ENCODE peak calls at places on chromosomes 13 and 19, in eight cellular contexts. X, I, P, H, A, J, W and F are unnamed samples.
A peak's percentile ranks its signal among the peaks of the same experiment; 100 is the strongest.

GRCh38 chr19:40348961-40349507 is 539 bp downstream of the PLD3 start:
- DNase-seq in J (peak; percentile 54), I (peak; percentile 65), X (no peak), H (no peak), P (no peak), W (no peak), A (no peak), F (no peak)

GRCh38 chr13:97256343-97256783 is 34.2 kb downstream of the MBNL2 start:
- DNase-seq in H (no peak), X (no peak), I (peak; percentile 76), W (no peak), J (peak; percentile 94), A (no peak), P (peak; percentile 97), F (peak; percentile 93)

GRCh38 chr19:12365094-12365371 is 450 bp downstream of the ZNF442 start:
- DNase-seq in P (no peak), I (peak; percentile 74), W (peak; percentile 35), J (peak; percentile 18), X (no peak), H (no peak), A (no peak), F (no peak)

GRCh38 chr19:13834308-13834790 is 39.1 kb downstream of the ZSWIM4 start:
- DNase-seq in P (no peak), W (no peak), A (no peak), J (peak; percentile 51), H (no peak), X (no peak), I (peak; percentile 64), F (no peak)

GRCh38 chr13:93700115-93700514 is 473.5 kb downstream of the GPC6 start:
- DNase-seq in P (no peak), W (no peak), H (no peak), A (no peak), X (no peak), J (peak; percentile 56), I (peak; percentile 8), F (no peak)

GRCh38 chr19:3804429-3804828 is 18.2 kb upstream of the MATK start:
- DNase-seq in W (no peak), I (no peak), A (no peak), H (no peak), P (no peak), J (no peak), X (no peak), F (no peak)

GRCh38 chr19:56637976-56638555 is 4.9 kb upstream of the SMIM17 start:
- DNase-seq in J (peak; percentile 77), W (peak; percentile 81), I (peak; percentile 78), A (no peak), P (peak; percentile 53), X (no peak), H (peak; percentile 89), F (peak; percentile 45)

GRCh38 chr13:26678796-26679195 is 81.8 kb downstream of the GPR12 start:
- DNase-seq in J (no peak), I (no peak), X (no peak), P (no peak), A (no peak), W (no peak), H (no peak), F (no peak)

GRCh38 chr19:8611890-8612806 is 1.6 kb upstream of the ADAMTS10 start:
- DNase-seq in X (no peak), P (peak; percentile 45), I (peak; percentile 64), J (peak; percentile 96), W (no peak), H (peak; percentile 83), A (no peak), F (no peak)

GRCh38 chr19:47760632-47760999 is 15.3 kb downstream of the NOP53 start:
- DNase-seq in X (no peak), H (no peak), A (no peak), I (no peak), W (no peak), J (no peak), P (no peak), F (no peak)

GRCh38 chr13:30968734-30969335 is 36.4 kb downstream of the TEX26 start:
- DNase-seq in X (no peak), J (peak; percentile 71), I (peak; percentile 26), A (no peak), H (no peak), W (no peak), P (peak; percentile 15), F (no peak)

GRCh38 chr19:3573162-3573857 is 566 bp downstream of the HMG20B start:
- DNase-seq in A (peak; percentile 79), X (no peak), W (no peak), J (no peak), I (no peak), H (peak; percentile 57), P (no peak), F (no peak)

GRCh38 chr13:23876265-23876664 is 12.9 kb downstream of the MIPEP start:
- DNase-seq in H (no peak), A (no peak), X (no peak), W (no peak), J (no peak), P (no peak), I (peak; percentile 36), F (no peak)

GRCh38 chr19:50300814-50301606 is 28.2 kb downstream of the KCNC3 start:
- DNase-seq in H (no peak), X (no peak), A (no peak), W (no peak), I (peak; percentile 71), P (peak; percentile 64), J (peak; percentile 81), F (no peak)

GRCh38 chr13:30464496-30465351 is 1.0 kb downstream of the HMGB1 start:
- DNase-seq in I (peak; percentile 74), P (no peak), X (peak; percentile 78), J (peak; percentile 84), H (peak; percentile 79), A (peak; percentile 88), W (peak; percentile 81), F (peak; percentile 35)

GRCh38 chr19:34676697-34677385 is at the start of gene SCGB2B2:
- DNase-seq in A (no peak), W (no peak), I (no peak), H (peak; percentile 89), X (no peak), J (no peak), P (peak; percentile 5), F (peak; percentile 2)

GRCh38 chr19:20840371-20840770 is 64.3 kb downstream of the ZNF66 start:
- DNase-seq in W (no peak), X (no peak), I (no peak), A (no peak), P (no peak), H (no peak), J (no peak), F (no peak)

GRCh38 chr19:19423322-19423721 is 17.8 kb downstream of the GATAD2A start:
- DNase-seq in P (no peak), W (no peak), X (no peak), H (no peak), J (no peak), A (no peak), I (no peak), F (no peak)

GRCh38 chr13:28559636-28560259 is 64.8 kb upstream of the FLT1 start:
- DNase-seq in P (no peak), W (no peak), H (no peak), J (no peak), A (no peak), X (no peak), I (no peak), F (no peak)

GRCh38 chr19:49554701-49555181 is 25.6 kb downstream of the NOSIP start:
- DNase-seq in X (peak; percentile 41), I (no peak), P (no peak), J (no peak), H (peak; percentile 62), W (no peak), A (no peak), F (no peak)

GRCh38 chr19:10230904-10231623 is at the start of gene S1PR2:
- DNase-seq in A (peak; percentile 91), H (peak; percentile 88), P (no peak), J (peak; percentile 55), W (peak; percentile 84), I (peak; percentile 92), X (peak; percentile 71), F (no peak)

GRCh38 chr13:47903836-47904235 is 97.2 kb downstream of the SUCLA2 start:
- DNase-seq in I (peak; percentile 39), X (no peak), W (no peak), A (no peak), P (no peak), H (no peak), J (peak; percentile 48), F (no peak)

GRCh38 chr13:85879014-85879413 is 79.8 kb upstream of the SLITRK6 start:
- DNase-seq in I (no peak), J (no peak), P (no peak), X (no peak), W (no peak), H (no peak), A (no peak), F (no peak)

GRCh38 chr19:28483197-28483596 is 729.8 kb downstream of the UQCRFS1 start:
- DNase-seq in J (no peak), X (no peak), W (no peak), A (no peak), I (no peak), H (no peak), P (no peak), F (no peak)